ENCODE peak calls at places on chromosome 10, in five cellular contexts. O, P, I, K and A are unnamed samples.
A peak's percentile ranks its signal among the peaks of the same experiment; 100 is the strongest.

GRCh38 chr10:118832242-118832651 is 77.5 kb upstream of the CACUL1 start:
- DNase-seq in O (no peak), P (no peak), I (peak; percentile 20), K (peak; percentile 55), A (peak; percentile 5)

GRCh38 chr10:113449151-113449695 is 103.6 kb upstream of the HABP2 start:
- DNase-seq in O (no peak), P (no peak), I (no peak), K (no peak), A (no peak)

GRCh38 chr10:103123282-103124033 is 69.6 kb downstream of the NT5C2 start:
- DNase-seq in O (no peak), P (no peak), I (no peak), K (no peak), A (no peak)

GRCh38 chr10:132457328-132458070 is 60.5 kb downstream of the PWWP2B start:
- DNase-seq in O (peak; percentile 54), P (no peak), I (no peak), K (no peak), A (peak; percentile 11)

GRCh38 chr10:3780766-3781457 is 4.1 kb downstream of the KLF6 start:
- DNase-seq in O (no peak), P (no peak), I (peak; percentile 17), K (no peak), A (no peak)

GRCh38 chr10:18610517-18610916 is 40.9 kb downstream of the NSUN6 start:
- DNase-seq in O (no peak), P (no peak), I (peak; percentile 77), K (no peak), A (no peak)

GRCh38 chr10:28838908-28839307 is 161.6 kb downstream of the BAMBI start:
- DNase-seq in O (no peak), P (no peak), I (no peak), K (no peak), A (no peak)

GRCh38 chr10:93566435-93567276 is at the start of gene FFAR4:
- DNase-seq in O (no peak), P (no peak), I (peak; percentile 15), K (peak; percentile 71), A (no peak)

GRCh38 chr10:89063465-89063864 is 72.9 kb downstream of the FAS start:
- DNase-seq in O (no peak), P (no peak), I (no peak), K (no peak), A (no peak)

GRCh38 chr10:2980116-2980515 is 87.2 kb upstream of the PFKP start:
- DNase-seq in O (no peak), P (no peak), I (no peak), K (no peak), A (no peak)

GRCh38 chr10:11547111-11547625 is 64.3 kb downstream of the USP6NL start:
- DNase-seq in O (no peak), P (no peak), I (peak; percentile 75), K (no peak), A (no peak)

GRCh38 chr10:3486346-3487065 is 298.5 kb downstream of the KLF6 start:
- DNase-seq in O (no peak), P (no peak), I (no peak), K (no peak), A (no peak)

GRCh38 chr10:84026821-84027257 is 112.5 kb upstream of the GHITM start:
- DNase-seq in O (peak; percentile 30), P (peak; percentile 35), I (peak; percentile 0), K (no peak), A (peak; percentile 30)

GRCh38 chr10:48400129-48400849 is 93.8 kb downstream of the MAPK8 start:
- DNase-seq in O (no peak), P (no peak), I (no peak), K (no peak), A (no peak)

GRCh38 chr10:53236941-53237340 is 464.4 kb upstream of the MBL2 start:
- DNase-seq in O (no peak), P (no peak), I (no peak), K (no peak), A (no peak)

GRCh38 chr10:66747451-66747850 is 178.4 kb upstream of the LRRTM3 start:
- DNase-seq in O (no peak), P (no peak), I (peak; percentile 72), K (no peak), A (no peak)

GRCh38 chr10:974038-974784 is 14.0 kb upstream of the GTPBP4 start:
- DNase-seq in O (no peak), P (no peak), I (no peak), K (no peak), A (no peak)

GRCh38 chr10:16929067-16929466 is 111.8 kb upstream of the RSU1 start:
- DNase-seq in O (no peak), P (no peak), I (no peak), K (no peak), A (no peak)

GRCh38 chr10:61623101-61623500 is 39.6 kb upstream of the CABCOCO1 start:
- DNase-seq in O (no peak), P (no peak), I (peak; percentile 15), K (no peak), A (no peak)

GRCh38 chr10:1159131-1160061 is 103.2 kb downstream of the WDR37 start:
- DNase-seq in O (no peak), P (no peak), I (no peak), K (no peak), A (no peak)

GRCh38 chr10:2733278-2733963 is 333.9 kb upstream of the PFKP start:
- DNase-seq in O (no peak), P (no peak), I (no peak), K (no peak), A (no peak)

GRCh38 chr10:62582098-62582705 is 208.0 kb downstream of the ZNF365 start:
- DNase-seq in O (no peak), P (no peak), I (peak; percentile 70), K (no peak), A (no peak)

GRCh38 chr10:49569031-49569765 is 30.3 kb upstream of the ERCC6 start:
- DNase-seq in O (no peak), P (no peak), I (peak; percentile 70), K (no peak), A (no peak)

GRCh38 chr10:93072225-93072712 is 1.4 kb upstream of the CYP26A1 start:
- DNase-seq in O (no peak), P (peak; percentile 41), I (peak; percentile 22), K (no peak), A (peak; percentile 4)

GRCh38 chr10:96724621-96725020 is 4.3 kb upstream of the PIK3AP1 start:
- DNase-seq in O (no peak), P (no peak), I (no peak), K (no peak), A (no peak)

GRCh38 chr10:44858988-44859387 is 52.1 kb upstream of the TMEM72 start:
- DNase-seq in O (no peak), P (no peak), I (no peak), K (no peak), A (no peak)

GRCh38 chr10:44859546-44860285 is 51.4 kb upstream of the TMEM72 start:
- DNase-seq in O (no peak), P (no peak), I (no peak), K (no peak), A (no peak)

GRCh38 chr10:44860811-44861751 is 50.1 kb upstream of the TMEM72 start:
- DNase-seq in O (no peak), P (no peak), I (peak; percentile 80), K (no peak), A (no peak)

GRCh38 chr10:44857363-44858016 is 53.6 kb upstream of the TMEM72 start:
- DNase-seq in O (peak; percentile 56), P (peak; percentile 82), I (peak; percentile 86), K (no peak), A (peak; percentile 69)

DNA sequence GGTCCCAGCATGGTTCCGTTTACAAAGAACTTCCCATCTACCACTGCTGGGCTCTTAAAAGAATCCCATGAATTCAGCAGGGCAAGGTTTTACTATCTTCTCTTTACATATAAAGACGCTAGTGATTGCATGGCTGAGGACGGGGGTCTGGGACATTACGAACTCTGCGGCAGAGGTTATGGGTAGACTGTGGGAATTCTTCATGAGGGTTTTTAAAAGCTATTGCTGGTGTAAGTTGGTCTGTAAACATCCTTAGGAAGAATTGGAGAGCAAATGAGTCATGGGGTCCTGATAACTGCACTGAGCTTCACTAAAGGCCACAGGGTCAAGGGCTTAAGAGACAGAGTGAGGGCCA is 53.1 kb upstream of the TMEM72 start:
- DNase-seq in O (no peak), P (no peak), I (no peak), K (no peak), A (no peak)
- TF ChIP-seq CTCF in O (peak; percentile 58), P (no peak), I (no peak), K (peak; percentile 37), A (peak; percentile 62)

DNA sequence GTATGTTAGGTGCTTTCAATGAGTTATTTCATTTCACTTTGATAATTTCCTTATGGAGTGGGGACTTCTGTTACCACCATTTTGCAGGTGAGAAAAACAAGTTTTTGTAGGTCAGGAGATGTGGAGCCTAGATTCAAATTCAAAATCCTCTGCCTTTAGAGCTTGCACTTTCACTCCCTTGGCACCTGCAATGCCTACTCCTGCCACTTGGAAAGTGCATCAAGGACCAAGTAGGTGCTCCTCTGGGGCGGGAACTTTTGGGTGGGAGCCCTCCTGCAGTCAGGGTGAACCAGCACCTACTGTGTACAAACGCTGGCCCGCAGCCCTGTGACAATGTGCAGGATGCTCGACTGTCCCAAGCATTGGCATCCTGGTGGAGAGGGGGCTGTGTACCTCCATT is 199.0 kb downstream of the EMX2 start:
- DNase-seq in O (no peak), P (no peak), I (no peak), K (no peak), A (no peak)
- TF ChIP-seq CTCF in O (no peak), P (no peak), I (no peak), K (peak; percentile 37), A (no peak)

GRCh38 chr10:116877391-116877790 is 28.1 kb downstream of the ENO4 start:
- DNase-seq in O (no peak), P (no peak), I (no peak), K (no peak), A (no peak)
- TF ChIP-seq CTCF in O (no peak), P (no peak), I (no peak), K (no peak), A (no peak)

GRCh38 chr10:70267161-70267933 is 16.5 kb downstream of the NPFFR1 start:
- DNase-seq in O (peak; percentile 41), P (no peak), I (peak; percentile 99), K (no peak), A (peak; percentile 35)
- TF ChIP-seq CTCF in O (peak; percentile 85), P (peak; percentile 56), I (no peak), K (no peak), A (peak; percentile 46)

GRCh38 chr10:95229724-95230627 is 35.9 kb downstream of the ACSM6 start:
- DNase-seq in O (no peak), P (no peak), I (peak; percentile 95), K (no peak), A (no peak)

GRCh38 chr10:95220539-95220938 is 26.5 kb downstream of the ACSM6 start:
- DNase-seq in O (no peak), P (no peak), I (no peak), K (no peak), A (no peak)

GRCh38 chr10:95221124-95221523 is 27.1 kb downstream of the ACSM6 start:
- DNase-seq in O (no peak), P (no peak), I (peak; percentile 70), K (no peak), A (no peak)

GRCh38 chr10:95225136-95225535 is 31.1 kb downstream of the ACSM6 start:
- DNase-seq in O (no peak), P (no peak), I (no peak), K (no peak), A (no peak)
- TF ChIP-seq CTCF in O (no peak), P (no peak), I (no peak), K (no peak), A (no peak)

GRCh38 chr10:23530079-23530478 is 91.2 kb downstream of the OTUD1 start:
- DNase-seq in O (peak; percentile 38), P (no peak), I (peak; percentile 14), K (no peak), A (no peak)
- TF ChIP-seq CTCF in O (peak; percentile 81), P (no peak), I (peak; percentile 20), K (peak; percentile 53), A (peak; percentile 68)